ENCODE peak calls at places on chromosomes 11 and 22, in five cellular contexts. T, V, N, E and R are unnamed samples.
A peak's percentile ranks its signal among the peaks of the same experiment; 100 is the strongest.

GRCh38 chr22:39940757-39941305 is 19.4 kb upstream of the TMA7B start:
- DNase-seq in T (no peak), V (no peak), N (no peak), E (no peak), R (no peak)

GRCh38 chr11:71188073-71188472 is 64.3 kb downstream of the SHANK2 start:
- DNase-seq in T (no peak), V (no peak), N (no peak), E (no peak), R (no peak)

GRCh38 chr11:2511421-2512369 is 66.9 kb downstream of the KCNQ1 start:
- DNase-seq in T (no peak), V (peak; percentile 50), N (no peak), E (no peak), R (no peak)

GRCh38 chr11:71443736-71444410 is 4.3 kb downstream of the DHCR7 start:
- DNase-seq in T (no peak), V (no peak), N (no peak), E (no peak), R (no peak)

GRCh38 chr11:13329670-13330401 is 52.2 kb downstream of the BMAL1 start:
- DNase-seq in T (no peak), V (no peak), N (no peak), E (no peak), R (no peak)

GRCh38 chr22:50260434-50260800 is 1.1 kb downstream of the MAPK12 start:
- DNase-seq in T (no peak), V (no peak), N (no peak), E (no peak), R (no peak)

GRCh38 chr22:18104566-18104965 is 6.0 kb upstream of the TUBA8 start:
- DNase-seq in T (no peak), V (no peak), N (no peak), E (peak; percentile 92), R (no peak)

GRCh38 chr11:106468091-106468490 is 390.6 kb downstream of the AASDHPPT start:
- DNase-seq in T (no peak), V (no peak), N (no peak), E (peak; percentile 76), R (no peak)

GRCh38 chr11:130798280-130798679 is 118.0 kb downstream of the SNX19 start:
- DNase-seq in T (no peak), V (no peak), N (no peak), E (peak; percentile 93), R (no peak)

GRCh38 chr11:44329472-44330230 is 19.7 kb upstream of the ALX4 start:
- DNase-seq in T (no peak), V (no peak), N (no peak), E (no peak), R (no peak)

GRCh38 chr11:97332271-97332670 is 942.5 kb downstream of the JRKL start:
- DNase-seq in T (no peak), V (no peak), N (no peak), E (no peak), R (no peak)

GRCh38 chr11:34792814-34793241 is 123.4 kb downstream of the APIP start:
- DNase-seq in T (no peak), V (peak; percentile 29), N (no peak), E (no peak), R (no peak)

GRCh38 chr11:96748639-96749370 is 359.0 kb downstream of the JRKL start:
- DNase-seq in T (no peak), V (no peak), N (no peak), E (peak; percentile 59), R (no peak)

GRCh38 chr11:68963779-68964178 is 17.0 kb downstream of the MRGPRD start:
- DNase-seq in T (no peak), V (no peak), N (no peak), E (no peak), R (no peak)

GRCh38 chr22:48173061-48173849 is 1410.8 kb downstream of the TBC1D22A start:
- DNase-seq in T (no peak), V (no peak), N (no peak), E (no peak), R (no peak)

GRCh38 chr22:21837184-21837979 is 30.1 kb downstream of the MAPK1 start:
- DNase-seq in T (peak; percentile 38), V (no peak), N (no peak), E (peak; percentile 93), R (no peak)

GRCh38 chr11:18294862-18295261 is 27.1 kb downstream of the HPS5 start:
- DNase-seq in T (no peak), V (no peak), N (no peak), E (no peak), R (no peak)

GRCh38 chr22:31176923-31177322 is 16.9 kb downstream of the RNF185 start:
- DNase-seq in T (no peak), V (no peak), N (no peak), E (no peak), R (no peak)